ENCODE peak calls at places on chromosomes 4 and X, in ten cellular contexts. Q is activated naive CD8-positive, alpha-beta T cell treated with anti-CD3 and anti-CD28 coated beads, Interleukin-2, amount 50 U/mL, for 24 hours; B is endothelial cell; D is EH; O is stimulated activated CD8-positive, alpha-beta memory T cell treated with anti-CD3 and anti-CD28 coated beads, Interleukin-12 subunit alpha, Interleukin-12 subunit beta, amount 100 ng/mL, for 1 hour; J is EL; U is foreskin melanocyte; A is cardiac fibroblast; W is Caki2; P is MG63. C is an unnamed sample.

GRCh38 chr4:87009095-87009648 is 74.4 kb downstream of the AFF1 start:
- DNase-seq in A (no peak), O (no peak), D (no peak), J (no peak), P (no peak), W (no peak), B (no peak), U (no peak), Q (no peak), C (no peak)

GRCh38 chr4:26772096-26772495 is 88.5 kb upstream of the STIM2 start:
- DNase-seq in U (no peak), B (no peak), O (no peak), A (peak), D (no peak), J (no peak), W (no peak), Q (no peak), P (no peak), C (no peak)

GRCh38 chr4:54840992-54841768 is 183.4 kb downstream of the KIT start:
- DNase-seq in O (no peak), A (peak), D (peak), W (no peak), Q (no peak), J (peak), U (peak), B (no peak), P (no peak), C (no peak)

GRCh38 chr4:24686866-24687672 is 102.7 kb upstream of the DHX15 start:
- DNase-seq in J (peak), O (no peak), W (no peak), P (no peak), D (no peak), A (peak), U (no peak), B (no peak), Q (peak), C (no peak)

GRCh38 chrX:107978080-107978479 is 4.1 kb downstream of the TEX13B start:
- DNase-seq in Q (no peak), B (no peak), J (no peak), U (no peak), O (no peak), P (no peak), D (no peak), W (no peak), A (no peak), C (no peak)

GRCh38 chrX:54821310-54821709 is 13.8 kb downstream of the MAGED2 start:
- DNase-seq in D (no peak), P (no peak), J (no peak), W (no peak), B (no peak), O (no peak), U (no peak), A (no peak), Q (no peak), C (no peak)

GRCh38 chr4:16418814-16419213 is 192.5 kb upstream of the TAPT1 start:
- DNase-seq in O (no peak), J (peak), D (no peak), Q (no peak), W (peak), P (peak), B (no peak), U (no peak), A (peak), C (no peak)

GRCh38 chr4:118289794-118290193 is 63.0 kb downstream of the PRSS12 start:
- DNase-seq in A (peak), W (no peak), P (no peak), U (no peak), J (peak), D (peak), Q (no peak), O (no peak), B (no peak), C (peak)

GRCh38 chrX:119756926-119757635 is 1.3 kb upstream of the SOWAHD start:
- DNase-seq in P (no peak), J (no peak), B (no peak), O (no peak), Q (no peak), U (no peak), A (no peak), W (no peak), D (no peak), C (peak)

GRCh38 chr4:71396382-71396781 is 57.6 kb downstream of the SLC4A4 start:
- DNase-seq in Q (no peak), D (peak), W (no peak), B (no peak), J (peak), U (no peak), P (peak), A (peak), O (no peak), C (peak)

GRCh38 chr4:36439556-36439955 is 158.1 kb downstream of the DTHD1 start:
- DNase-seq in J (no peak), P (no peak), Q (no peak), O (no peak), D (no peak), B (no peak), W (no peak), A (no peak), U (no peak), C (no peak)

GRCh38 chr4:153541426-153542096 is 75.4 kb downstream of the TMEM131L start:
- DNase-seq in A (peak), D (peak), O (no peak), U (peak), W (no peak), P (peak), B (no peak), Q (no peak), J (peak), C (peak)

GRCh38 chrX:38375888-38376287 is 23.5 kb downstream of the OTC start:
- DNase-seq in A (peak), P (no peak), Q (no peak), J (no peak), O (no peak), W (no peak), B (peak), U (no peak), D (no peak), C (no peak)

GRCh38 chrX:54066841-54067240 is 22.6 kb upstream of the PHF8 start:
- DNase-seq in W (no peak), O (no peak), B (no peak), D (peak), U (no peak), P (no peak), Q (no peak), A (peak), J (peak), C (peak)

GRCh38 chrX:153333821-153334653 is at the start of gene ZNF275:
- DNase-seq in B (peak), W (peak), Q (peak), U (peak), A (peak), P (peak), O (peak), D (peak), J (peak), C (peak)

GRCh38 chrX:1202251-1202650 is 10.2 kb downstream of the CRLF2 start:
- DNase-seq in P (no peak), U (no peak), D (no peak), Q (no peak), B (no peak), O (no peak), J (no peak), W (no peak), A (no peak), C (no peak)

GRCh38 chrX:118038614-118039365 is 77.8 kb downstream of the KLHL13 start:
- DNase-seq in A (no peak), U (no peak), P (no peak), J (no peak), O (no peak), W (no peak), B (no peak), D (no peak), Q (no peak), C (peak)

GRCh38 chr4:98416844-98417243 is 155.7 kb downstream of the RAP1GDS1 start:
- DNase-seq in J (no peak), A (no peak), D (no peak), W (no peak), P (no peak), B (no peak), Q (no peak), U (no peak), O (no peak), C (no peak)